ENCODE peak calls at places on chromosome 1, in nine cellular contexts. One of them, this sample, is unnamed.

GRCh38 chr1:55702064-55702463 is 486.9 kb upstream of the USP24 start:
- DNase-seq in CD8-positive, alpha-beta T cell: no peak
- DNase-seq in thoracic aorta: no peak
- DNase-seq in ovary: no peak
- DNase-seq in hepatocyte: peak; percentile 46
- DNase-seq in pancreas: no peak
- DNase-seq in tibial nerve: no peak
- DNase-seq in lower lobe of right lung: no peak
- DNase-seq in breast epithelium: no peak
- DNase-seq in this sample: no peak

GRCh38 chr1:205578780-205579571 is 52.8 kb downstream of the ELK4 start:
- DNase-seq in CD8-positive, alpha-beta T cell: no peak
- DNase-seq in thoracic aorta: no peak
- DNase-seq in ovary: no peak
- DNase-seq in hepatocyte: no peak
- DNase-seq in pancreas: no peak
- DNase-seq in tibial nerve: no peak
- DNase-seq in lower lobe of right lung: no peak
- DNase-seq in breast epithelium: no peak
- DNase-seq in this sample: no peak

GRCh38 chr1:86913399-86913895 is 479 bp downstream of the SELENOF start:
- DNase-seq in CD8-positive, alpha-beta T cell: peak; percentile 44
- DNase-seq in thoracic aorta: no peak
- DNase-seq in ovary: no peak
- DNase-seq in hepatocyte: peak; percentile 68
- DNase-seq in pancreas: no peak
- DNase-seq in tibial nerve: no peak
- DNase-seq in lower lobe of right lung: no peak
- DNase-seq in breast epithelium: no peak
- DNase-seq in this sample: peak; percentile 21

GRCh38 chr1:107401704-107402103 is 260.9 kb downstream of the NTNG1 start:
- DNase-seq in CD8-positive, alpha-beta T cell: no peak
- DNase-seq in thoracic aorta: no peak
- DNase-seq in ovary: no peak
- DNase-seq in hepatocyte: no peak
- DNase-seq in pancreas: no peak
- DNase-seq in tibial nerve: no peak
- DNase-seq in lower lobe of right lung: no peak
- DNase-seq in breast epithelium: no peak
- DNase-seq in this sample: no peak

GRCh38 chr1:10152709-10153284 is 57.6 kb upstream of the KIF1B start:
- DNase-seq in CD8-positive, alpha-beta T cell: peak; percentile 13
- DNase-seq in thoracic aorta: peak; percentile 8
- DNase-seq in ovary: peak; percentile 55
- DNase-seq in hepatocyte: peak; percentile 37
- DNase-seq in pancreas: peak; percentile 75
- DNase-seq in tibial nerve: no peak
- DNase-seq in lower lobe of right lung: no peak
- DNase-seq in breast epithelium: no peak
- DNase-seq in this sample: no peak

GRCh38 chr1:11929849-11930248 is 3.6 kb upstream of the KIAA2013 start:
- DNase-seq in CD8-positive, alpha-beta T cell: no peak
- DNase-seq in thoracic aorta: peak; percentile 42
- DNase-seq in ovary: peak; percentile 83
- DNase-seq in hepatocyte: peak; percentile 79
- DNase-seq in pancreas: peak; percentile 73
- DNase-seq in tibial nerve: peak; percentile 43
- DNase-seq in lower lobe of right lung: no peak
- DNase-seq in breast epithelium: no peak
- DNase-seq in this sample: no peak

GRCh38 chr1:25624155-25624554 is 7.6 kb downstream of the MAN1C1 start:
- DNase-seq in CD8-positive, alpha-beta T cell: no peak
- DNase-seq in thoracic aorta: no peak
- DNase-seq in ovary: no peak
- DNase-seq in hepatocyte: no peak
- DNase-seq in pancreas: no peak
- DNase-seq in tibial nerve: no peak
- DNase-seq in lower lobe of right lung: no peak
- DNase-seq in breast epithelium: no peak
- DNase-seq in this sample: no peak

GRCh38 chr1:165537351-165538107 is 6.3 kb upstream of the LRRC52 start:
- DNase-seq in CD8-positive, alpha-beta T cell: no peak
- DNase-seq in thoracic aorta: no peak
- DNase-seq in ovary: no peak
- DNase-seq in hepatocyte: no peak
- DNase-seq in pancreas: no peak
- DNase-seq in tibial nerve: no peak
- DNase-seq in lower lobe of right lung: no peak
- DNase-seq in breast epithelium: no peak
- DNase-seq in this sample: no peak

GRCh38 chr1:92877792-92878191 is 46.0 kb downstream of the RPL5 start:
- DNase-seq in CD8-positive, alpha-beta T cell: no peak
- DNase-seq in thoracic aorta: no peak
- DNase-seq in ovary: no peak
- DNase-seq in hepatocyte: no peak
- DNase-seq in pancreas: no peak
- DNase-seq in tibial nerve: no peak
- DNase-seq in lower lobe of right lung: no peak
- DNase-seq in breast epithelium: no peak
- DNase-seq in this sample: no peak

GRCh38 chr1:240099329-240099728 is 7.6 kb downstream of the FMN2 start:
- DNase-seq in CD8-positive, alpha-beta T cell: no peak
- DNase-seq in thoracic aorta: no peak
- DNase-seq in ovary: no peak
- DNase-seq in hepatocyte: no peak
- DNase-seq in pancreas: no peak
- DNase-seq in tibial nerve: no peak
- DNase-seq in lower lobe of right lung: no peak
- DNase-seq in breast epithelium: no peak
- DNase-seq in this sample: no peak

GRCh38 chr1:177142791-177143382 is 21.6 kb downstream of the ASTN1 start:
- DNase-seq in CD8-positive, alpha-beta T cell: no peak
- DNase-seq in thoracic aorta: no peak
- DNase-seq in ovary: no peak
- DNase-seq in hepatocyte: no peak
- DNase-seq in pancreas: no peak
- DNase-seq in tibial nerve: no peak
- DNase-seq in lower lobe of right lung: no peak
- DNase-seq in breast epithelium: no peak
- DNase-seq in this sample: no peak

GRCh38 chr1:243916160-243916559 is 66.1 kb upstream of the AKT3 start:
- DNase-seq in CD8-positive, alpha-beta T cell: no peak
- DNase-seq in thoracic aorta: no peak
- DNase-seq in ovary: no peak
- DNase-seq in hepatocyte: no peak
- DNase-seq in pancreas: no peak
- DNase-seq in tibial nerve: no peak
- DNase-seq in lower lobe of right lung: no peak
- DNase-seq in breast epithelium: no peak
- DNase-seq in this sample: no peak

GRCh38 chr1:21671915-21672314 is 2.8 kb upstream of the RAP1GAP start:
- DNase-seq in CD8-positive, alpha-beta T cell: no peak
- DNase-seq in thoracic aorta: no peak
- DNase-seq in ovary: no peak
- DNase-seq in hepatocyte: no peak
- DNase-seq in pancreas: no peak
- DNase-seq in tibial nerve: no peak
- DNase-seq in lower lobe of right lung: no peak
- DNase-seq in breast epithelium: no peak
- DNase-seq in this sample: no peak

GRCh38 chr1:151156515-151156819 is at the start of gene TNFAIP8L2:
- DNase-seq in CD8-positive, alpha-beta T cell: peak; percentile 86
- DNase-seq in thoracic aorta: no peak
- DNase-seq in ovary: no peak
- DNase-seq in hepatocyte: no peak
- DNase-seq in pancreas: no peak
- DNase-seq in tibial nerve: no peak
- DNase-seq in lower lobe of right lung: peak; percentile 87
- DNase-seq in breast epithelium: no peak
- DNase-seq in this sample: peak; percentile 62

GRCh38 chr1:205656236-205656635 is 24.1 kb downstream of the SLC45A3 start:
- DNase-seq in CD8-positive, alpha-beta T cell: no peak
- DNase-seq in thoracic aorta: no peak
- DNase-seq in ovary: no peak
- DNase-seq in hepatocyte: no peak
- DNase-seq in pancreas: no peak
- DNase-seq in tibial nerve: no peak
- DNase-seq in lower lobe of right lung: no peak
- DNase-seq in breast epithelium: no peak
- DNase-seq in this sample: no peak

GRCh38 chr1:198135366-198135765 is 21.4 kb upstream of the NEK7 start:
- DNase-seq in CD8-positive, alpha-beta T cell: no peak
- DNase-seq in thoracic aorta: no peak
- DNase-seq in ovary: no peak
- DNase-seq in hepatocyte: no peak
- DNase-seq in pancreas: no peak
- DNase-seq in tibial nerve: no peak
- DNase-seq in lower lobe of right lung: no peak
- DNase-seq in breast epithelium: no peak
- DNase-seq in this sample: no peak

GRCh38 chr1:204340137-204340536 is 19.6 kb downstream of the PLEKHA6 start:
- DNase-seq in CD8-positive, alpha-beta T cell: no peak
- DNase-seq in thoracic aorta: no peak
- DNase-seq in ovary: no peak
- DNase-seq in hepatocyte: no peak
- DNase-seq in pancreas: no peak
- DNase-seq in tibial nerve: no peak
- DNase-seq in lower lobe of right lung: no peak
- DNase-seq in breast epithelium: no peak
- DNase-seq in this sample: no peak

GRCh38 chr1:56374026-56374974 is 205.1 kb downstream of the PLPP3 start:
- DNase-seq in CD8-positive, alpha-beta T cell: no peak
- DNase-seq in thoracic aorta: no peak
- DNase-seq in ovary: no peak
- DNase-seq in hepatocyte: peak; percentile 9
- DNase-seq in pancreas: no peak
- DNase-seq in tibial nerve: no peak
- DNase-seq in lower lobe of right lung: no peak
- DNase-seq in breast epithelium: no peak
- DNase-seq in this sample: no peak

GRCh38 chr1:222068937-222069336 is 327.0 kb upstream of the DUSP10 start:
- DNase-seq in CD8-positive, alpha-beta T cell: no peak
- DNase-seq in thoracic aorta: no peak
- DNase-seq in ovary: no peak
- DNase-seq in hepatocyte: no peak
- DNase-seq in pancreas: no peak
- DNase-seq in tibial nerve: no peak
- DNase-seq in lower lobe of right lung: no peak
- DNase-seq in breast epithelium: no peak
- DNase-seq in this sample: no peak

DNA sequence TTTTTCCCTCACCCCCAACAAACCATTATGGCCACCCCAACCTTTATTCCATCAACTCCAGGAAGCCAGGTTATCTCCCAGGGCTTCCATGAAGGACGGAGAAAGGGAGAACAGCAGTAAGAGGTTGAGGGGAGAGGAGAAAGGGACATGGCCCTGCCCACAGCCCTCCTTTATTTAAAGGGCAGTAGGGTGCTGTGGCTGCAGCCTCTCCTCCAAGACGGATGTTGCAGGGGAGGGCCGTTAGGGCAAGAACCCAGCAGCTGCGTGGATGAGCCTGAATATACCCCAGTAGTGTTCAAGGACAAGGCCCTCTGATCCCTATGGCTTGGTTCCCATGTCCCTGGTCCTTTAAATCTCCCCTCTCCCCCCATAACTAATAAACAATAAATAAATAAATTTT is 5.9 kb downstream of the RXFP4 start:
- DNase-seq in CD8-positive, alpha-beta T cell: no peak
- DNase-seq in thoracic aorta: no peak
- DNase-seq in ovary: no peak
- DNase-seq in hepatocyte: no peak
- DNase-seq in pancreas: no peak
- DNase-seq in tibial nerve: no peak
- DNase-seq in lower lobe of right lung: no peak
- DNase-seq in breast epithelium: no peak
- DNase-seq in this sample: no peak
- H3K4me1 ChIP-seq in CD8-positive, alpha-beta T cell: peaks cover 31% of the 10 kb centered on the region
- H3K4me1 ChIP-seq in thoracic aorta: peaks cover 22% of the 10 kb centered on the region
- H3K4me1 ChIP-seq in ovary: no peaks in the 10 kb centered on the region
- H3K4me1 ChIP-seq in hepatocyte: peaks cover 14% of the 10 kb centered on the region
- H3K4me1 ChIP-seq in pancreas: no peaks in the 10 kb centered on the region
- H3K4me1 ChIP-seq in tibial nerve: peaks cover 45% of the 10 kb centered on the region
- H3K4me1 ChIP-seq in lower lobe of right lung: peaks cover 47% of the 10 kb centered on the region
- H3K4me1 ChIP-seq in breast epithelium: peaks cover 10% of the 10 kb centered on the region
- H3K4me1 ChIP-seq in this sample: peaks cover 27% of the 10 kb centered on the region

DNA sequence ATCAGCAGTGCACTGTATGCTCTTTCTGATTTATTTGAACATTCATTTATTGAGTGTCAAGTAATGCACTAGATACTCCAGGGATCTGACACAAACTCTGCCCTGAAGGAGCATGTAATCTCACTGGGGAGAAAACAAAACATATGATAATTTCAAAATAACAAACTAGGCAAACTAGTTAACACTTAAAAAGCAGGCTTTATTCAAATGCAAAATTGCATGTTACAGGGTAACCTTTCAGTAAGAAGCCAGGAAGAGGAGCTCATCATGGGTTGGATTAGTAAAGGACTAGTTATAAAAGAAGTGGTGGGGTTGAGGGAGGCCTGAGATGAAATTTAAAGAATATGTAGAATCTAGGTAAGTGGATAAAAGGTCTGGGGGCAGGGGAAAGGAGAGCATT is 20.9 kb downstream of the SELL start:
- DNase-seq in CD8-positive, alpha-beta T cell: no peak
- DNase-seq in thoracic aorta: no peak
- DNase-seq in ovary: no peak
- DNase-seq in hepatocyte: no peak
- DNase-seq in pancreas: no peak
- DNase-seq in tibial nerve: no peak
- DNase-seq in lower lobe of right lung: no peak
- DNase-seq in breast epithelium: no peak
- DNase-seq in this sample: no peak
- H3K4me1 ChIP-seq in CD8-positive, alpha-beta T cell: peaks cover 83% of the 10 kb centered on the region
- H3K4me1 ChIP-seq in thoracic aorta: no peaks in the 10 kb centered on the region
- H3K4me1 ChIP-seq in ovary: no peaks in the 10 kb centered on the region
- H3K4me1 ChIP-seq in hepatocyte: no peaks in the 10 kb centered on the region
- H3K4me1 ChIP-seq in pancreas: no peaks in the 10 kb centered on the region
- H3K4me1 ChIP-seq in tibial nerve: no peaks in the 10 kb centered on the region
- H3K4me1 ChIP-seq in lower lobe of right lung: peaks cover 11% of the 10 kb centered on the region
- H3K4me1 ChIP-seq in breast epithelium: no peaks in the 10 kb centered on the region
- H3K4me1 ChIP-seq in this sample: peaks cover 53% of the 10 kb centered on the region

GRCh38 chr1:214990619-214991018 is 91.9 kb upstream of the KCNK2 start:
- DNase-seq in CD8-positive, alpha-beta T cell: no peak
- DNase-seq in thoracic aorta: no peak
- DNase-seq in ovary: no peak
- DNase-seq in hepatocyte: no peak
- DNase-seq in pancreas: no peak
- DNase-seq in tibial nerve: no peak
- DNase-seq in lower lobe of right lung: no peak
- DNase-seq in breast epithelium: no peak
- DNase-seq in this sample: no peak
- H3K4me1 ChIP-seq in CD8-positive, alpha-beta T cell: no peaks in the 10 kb centered on the region
- H3K4me1 ChIP-seq in thoracic aorta: no peaks in the 10 kb centered on the region
- H3K4me1 ChIP-seq in ovary: no peaks in the 10 kb centered on the region
- H3K4me1 ChIP-seq in hepatocyte: no peaks in the 10 kb centered on the region
- H3K4me1 ChIP-seq in pancreas: no peaks in the 10 kb centered on the region
- H3K4me1 ChIP-seq in tibial nerve: no peaks in the 10 kb centered on the region
- H3K4me1 ChIP-seq in lower lobe of right lung: no peaks in the 10 kb centered on the region
- H3K4me1 ChIP-seq in breast epithelium: no peaks in the 10 kb centered on the region
- H3K4me1 ChIP-seq in this sample: no peaks in the 10 kb centered on the region

DNA sequence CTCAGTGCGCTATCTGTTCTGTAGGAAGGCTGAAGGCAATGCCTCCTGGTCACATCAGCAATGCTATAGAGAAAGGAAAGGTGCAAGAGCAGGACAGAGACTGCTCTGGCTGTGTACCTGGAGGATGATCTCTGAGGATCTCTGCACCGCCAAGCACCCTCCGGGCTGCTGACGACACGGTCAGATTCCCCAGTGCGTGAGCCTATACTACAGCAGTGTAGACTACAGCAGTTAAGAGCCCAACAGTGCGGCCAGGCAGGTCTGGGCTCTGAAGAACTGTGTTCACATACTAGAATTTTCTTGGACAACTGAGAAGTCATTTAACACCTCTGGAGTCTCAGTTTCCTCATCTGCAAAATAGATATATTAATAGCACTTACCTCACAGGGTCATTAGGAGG is 39.9 kb downstream of the ITPKB start:
- DNase-seq in CD8-positive, alpha-beta T cell: no peak
- DNase-seq in thoracic aorta: no peak
- DNase-seq in ovary: no peak
- DNase-seq in hepatocyte: no peak
- DNase-seq in pancreas: no peak
- DNase-seq in tibial nerve: no peak
- DNase-seq in lower lobe of right lung: no peak
- DNase-seq in breast epithelium: no peak
- DNase-seq in this sample: no peak
- H3K4me1 ChIP-seq in CD8-positive, alpha-beta T cell: peaks cover 93% of the 10 kb centered on the region
- H3K4me1 ChIP-seq in thoracic aorta: peaks cover 40% of the 10 kb centered on the region
- H3K4me1 ChIP-seq in ovary: peaks cover 4% of the 10 kb centered on the region
- H3K4me1 ChIP-seq in hepatocyte: peaks cover 18% of the 10 kb centered on the region
- H3K4me1 ChIP-seq in pancreas: peaks cover 9% of the 10 kb centered on the region
- H3K4me1 ChIP-seq in tibial nerve: peaks cover 48% of the 10 kb centered on the region
- H3K4me1 ChIP-seq in lower lobe of right lung: peaks cover 33% of the 10 kb centered on the region
- H3K4me1 ChIP-seq in breast epithelium: peaks cover 20% of the 10 kb centered on the region
- H3K4me1 ChIP-seq in this sample: peaks cover 78% of the 10 kb centered on the region

This sample was measured in effector memory CD4-positive, alpha-beta T cell.